ENCODE peak calls at places on chromosomes 12 and 14, in seven cellular contexts. S is transverse colon, V is K562, E is spleen, X is heart left ventricle, A is tibial nerve, H is Peyer's patch. U is an unnamed sample. For H3K9me3, the result is how much of the 10 kb centered on the place peaks cover.

GRCh38 chr14:28012629-28013415 is 753.8 kb upstream of the FOXG1 start:
- DNase-seq in S (no peak), V (no peak), E (no peak), X (no peak), A (no peak), H (no peak), U (no peak)

GRCh38 chr12:111437816-111438454 is 32.2 kb downstream of the SH2B3 start:
- DNase-seq in S (peak), V (peak), E (peak), X (no peak), A (no peak), H (no peak), U (no peak)

GRCh38 chr14:74804219-74804825 is 41.2 kb downstream of the YLPM1 start:
- DNase-seq in S (peak), V (peak), E (no peak), X (no peak), A (no peak), H (no peak), U (no peak)

GRCh38 chr14:93303659-93304058 is 29.2 kb downstream of the BTBD7 start:
- DNase-seq in S (no peak), V (peak), E (no peak), X (no peak), A (no peak), H (no peak), U (no peak)

GRCh38 chr14:100652739-100653138 is 65.5 kb upstream of the BEGAIN start:
- DNase-seq in S (no peak), V (no peak), E (no peak), X (no peak), A (no peak), H (no peak), U (no peak)

GRCh38 chr14:34179723-34180122 is 228.8 kb upstream of the EGLN3 start:
- DNase-seq in S (no peak), V (no peak), E (no peak), X (no peak), A (no peak), H (no peak), U (no peak)

GRCh38 chr12:67943295-67943892 is 45.9 kb upstream of the IFNG-AS1 start:
- DNase-seq in S (peak), V (peak), E (no peak), X (no peak), A (peak), H (no peak), U (no peak)

GRCh38 chr14:45519770-45520169 is 266.8 kb upstream of the MIS18BP1 start:
- DNase-seq in S (no peak), V (no peak), E (no peak), X (no peak), A (no peak), H (no peak), U (no peak)

GRCh38 chr12:82326905-82327503 is 31.2 kb downstream of the CCDC59 start:
- DNase-seq in S (no peak), V (peak), E (no peak), X (no peak), A (no peak), H (no peak), U (no peak)

GRCh38 chr12:113056631-113057488 is at the start of gene DTX1:
- DNase-seq in S (no peak), V (no peak), E (peak), X (no peak), A (no peak), H (no peak), U (no peak)

GRCh38 chr12:41441180-41441579 is 253.1 kb downstream of the PDZRN4 start:
- DNase-seq in S (no peak), V (no peak), E (no peak), X (no peak), A (no peak), H (no peak), U (no peak)

GRCh38 chr12:31228811-31229792 is 96.8 kb downstream of the SINHCAF start:
- DNase-seq in S (peak), V (no peak), E (no peak), X (no peak), A (no peak), H (peak), U (peak)

GRCh38 chr14:90342327-90342726 is 10.6 kb upstream of the NRDE2 start:
- DNase-seq in S (no peak), V (no peak), E (no peak), X (no peak), A (no peak), H (no peak), U (no peak)

GRCh38 chr14:37172024-37172869 is at the start of gene SLC25A21:
- DNase-seq in S (peak), V (peak), E (peak), X (peak), A (peak), H (peak), U (peak)

GRCh38 chr12:128796439-128797118 is 27.2 kb downstream of the SLC15A4 start:
- DNase-seq in S (no peak), V (no peak), E (no peak), X (no peak), A (no peak), H (no peak), U (no peak)

GRCh38 chr12:117671734-117672133 is 297.1 kb downstream of the KSR2 start:
- DNase-seq in S (no peak), V (peak), E (no peak), X (no peak), A (no peak), H (peak), U (no peak)

GRCh38 chr12:65335021-65335714 is 56.7 kb downstream of the MSRB3 start:
- DNase-seq in S (no peak), V (no peak), E (no peak), X (no peak), A (no peak), H (no peak), U (no peak)

GRCh38 chr12:50786498-50787231 is 22.8 kb downstream of the ATF1 start:
- DNase-seq in S (no peak), V (no peak), E (no peak), X (no peak), A (no peak), H (no peak), U (no peak)

GRCh38 chr12:2311001-2311778 is 258.4 kb downstream of the CACNA1C start:
- DNase-seq in S (no peak), V (no peak), E (no peak), X (no peak), A (no peak), H (no peak), U (no peak)

GRCh38 chr12:51752490-51752889 is 96.0 kb downstream of the FIGNL2 start:
- DNase-seq in S (peak), V (peak), E (no peak), X (peak), A (peak), H (no peak), U (no peak)

GRCh38 chr12:55728932-55729591 is at the start of gene CD63:
- DNase-seq in S (peak), V (peak), E (peak), X (peak), A (peak), H (peak), U (no peak)

GRCh38 chr12:26406391-26406790 is 211.0 kb downstream of the SSPN start:
- DNase-seq in S (no peak), V (no peak), E (no peak), X (no peak), A (no peak), H (no peak), U (no peak)

GRCh38 chr12:94244165-94245133 is 96.1 kb downstream of the PLXNC1 start:
- DNase-seq in S (peak), V (peak), E (peak), X (no peak), A (no peak), H (no peak), U (no peak)

GRCh38 chr12:105337391-105337790 is 6.9 kb downstream of the C12orf75 start:
- DNase-seq in S (no peak), V (no peak), E (no peak), X (no peak), A (no peak), H (no peak), U (no peak)

GRCh38 chr14:35406811-35407630 is 2.5 kb upstream of the NFKBIA start:
- DNase-seq in S (no peak), V (peak), E (no peak), X (no peak), A (no peak), H (no peak), U (no peak)

GRCh38 chr12:92543359-92543758 is 159.4 kb upstream of the PLEKHG7 start:
- DNase-seq in S (peak), V (no peak), E (no peak), X (no peak), A (no peak), H (no peak), U (no peak)

GRCh38 chr14:53218161-53218560 is 65.0 kb upstream of the DDHD1 start:
- DNase-seq in S (no peak), V (no peak), E (no peak), X (no peak), A (no peak), H (no peak), U (no peak)

GRCh38 chr14:71150737-71151136 is 243.5 kb downstream of the PCNX1 start:
- DNase-seq in S (no peak), V (no peak), E (no peak), X (no peak), A (no peak), H (no peak), U (no peak)

GRCh38 chr12:52280796-52281560 is 6.5 kb downstream of the KRT86 start:
- DNase-seq in S (peak), V (no peak), E (peak), X (no peak), A (peak), H (no peak), U (peak)

GRCh38 chr14:21070610-21071224 is 613 bp downstream of the ARHGEF40 start:
- DNase-seq in S (peak), V (peak), E (peak), X (peak), A (no peak), H (peak), U (no peak)

GRCh38 chr12:111443586-111443985 is 37.9 kb downstream of the SH2B3 start:
- DNase-seq in S (peak), V (no peak), E (no peak), X (no peak), A (no peak), H (no peak), U (no peak)

GRCh38 chr14:80946187-80946586 is 4.6 kb upstream of the CEP128 start:
- DNase-seq in S (no peak), V (no peak), E (no peak), X (no peak), A (no peak), H (no peak), U (no peak)

GRCh38 chr14:74257988-74258704 is 18.9 kb downstream of the VSX2 start:
- DNase-seq in S (no peak), V (no peak), E (no peak), X (no peak), A (no peak), H (no peak), U (no peak)

GRCh38 chr12:126648074-126648473 is 1582.8 kb downstream of the AACS start:
- DNase-seq in S (no peak), V (no peak), E (no peak), X (no peak), A (no peak), H (no peak), U (no peak)

GRCh38 chr14:71362920-71363584 is 455.8 kb downstream of the PCNX1 start:
- DNase-seq in S (no peak), V (no peak), E (no peak), X (no peak), A (no peak), H (no peak), U (no peak)

GRCh38 chr12:121520119-121520518 is 60.7 kb downstream of the KDM2B start:
- DNase-seq in S (no peak), V (no peak), E (no peak), X (no peak), A (no peak), H (no peak), U (no peak)

GRCh38 chr12:114406326-114407033 is 536 bp upstream of the TBX5 start:
- DNase-seq in S (no peak), V (no peak), E (no peak), X (no peak), A (no peak), H (no peak), U (no peak)

GRCh38 chr12:114403690-114404450 is 2.1 kb downstream of the TBX5 start:
- DNase-seq in S (no peak), V (no peak), E (no peak), X (peak), A (no peak), H (no peak), U (no peak)

GRCh38 chr12:114405449-114406271 is at the start of gene TBX5:
- DNase-seq in S (no peak), V (no peak), E (no peak), X (no peak), A (no peak), H (no peak), U (no peak)

GRCh38 chr12:114404451-114405198 is 1.3 kb downstream of the TBX5 start:
- DNase-seq in S (no peak), V (no peak), E (no peak), X (no peak), A (no peak), H (no peak), U (no peak)

DNA sequence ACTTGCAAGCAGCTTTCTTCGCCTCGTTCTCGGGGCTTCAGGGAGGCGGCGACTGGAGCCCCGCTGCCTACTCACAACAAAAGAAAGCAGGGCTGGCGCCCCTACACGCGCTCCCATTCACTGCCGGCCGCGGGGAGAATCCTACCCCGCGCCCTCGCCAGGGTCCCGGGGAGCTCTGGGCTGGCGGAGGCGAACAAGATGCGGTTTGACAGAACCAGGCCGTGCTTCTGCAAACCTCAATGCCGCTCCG is 820 bp downstream of the TBX5 start:
- DNase-seq in S (no peak), V (no peak), E (no peak), X (no peak), A (no peak), H (no peak), U (no peak)
- H3K9me3 ChIP-seq in S (under half), V (under half), E (under half), X (under half), A (under half), H (under half), U (under half)

DNA sequence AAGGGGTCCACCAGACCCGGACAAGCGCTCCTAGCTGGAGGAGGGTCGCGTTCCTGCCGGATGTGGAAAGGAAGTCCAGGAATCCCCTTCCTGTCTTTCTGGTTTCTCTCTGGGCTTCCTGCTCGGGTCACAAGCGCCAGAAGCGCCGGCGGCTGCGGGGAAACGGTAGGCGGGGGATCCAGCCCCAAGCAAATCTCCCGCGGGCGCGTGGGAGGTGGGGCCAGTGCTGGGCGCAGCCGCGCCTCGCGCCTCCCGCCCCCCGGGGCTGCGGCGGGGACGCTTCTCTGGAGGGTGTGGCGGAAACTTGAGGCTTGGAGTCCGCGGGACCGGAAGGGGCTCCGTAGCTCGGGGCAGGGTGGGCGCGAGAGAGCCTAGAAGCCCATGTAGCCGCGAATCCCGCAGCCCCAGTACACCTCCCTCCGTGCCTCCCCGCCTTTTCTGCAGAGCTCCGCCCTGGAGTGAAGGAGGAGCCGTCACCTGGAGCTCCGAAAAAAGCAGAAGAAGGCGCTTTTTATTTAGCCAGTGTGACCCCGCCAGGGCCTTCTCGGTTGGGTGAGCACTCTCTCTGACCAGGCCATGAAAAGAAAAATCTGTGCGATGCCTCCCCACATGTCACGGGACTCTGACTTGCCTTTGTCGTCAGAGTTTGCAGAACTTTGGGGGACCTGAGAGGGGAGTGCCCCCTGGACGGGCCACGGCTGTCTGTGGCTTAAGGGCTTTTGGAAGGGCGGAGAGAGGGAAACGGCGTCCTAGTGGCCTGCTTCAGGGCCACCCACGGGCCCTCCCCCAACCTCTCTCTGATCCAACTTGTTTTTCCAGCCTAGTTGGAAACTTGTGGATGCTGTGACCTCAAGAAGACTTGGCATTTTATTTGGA is 21.4 kb upstream of the CLEC2D start:
- DNase-seq in S (peak), V (peak), E (peak), X (peak), A (peak), H (peak), U (no peak)
- TF ChIP-seq POLR2A in S (peak), V (peak), E (peak), X (peak), A (peak), H (no peak), U (peak)

DNA sequence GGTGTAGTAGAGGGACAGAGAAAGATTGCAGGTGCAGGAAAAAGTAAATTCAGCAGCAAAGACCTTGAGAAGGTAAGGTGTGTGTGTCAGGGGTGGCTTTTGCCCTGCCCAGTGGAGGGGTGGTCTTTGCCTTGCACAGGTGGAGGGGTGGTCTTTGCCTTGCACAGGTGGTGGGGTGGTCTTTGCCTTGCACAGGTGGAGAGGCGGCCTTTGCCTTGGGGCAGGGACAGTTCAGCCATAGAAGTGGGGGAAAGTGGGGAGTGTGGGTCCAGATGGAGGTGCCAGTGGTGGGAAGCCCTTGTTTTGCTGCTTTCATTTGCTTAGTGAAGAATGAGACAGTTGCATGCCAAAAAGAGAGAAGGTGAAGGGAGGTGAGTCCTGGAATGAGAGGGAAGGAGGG is 65.7 kb downstream of the PRMT8 start:
- DNase-seq in S (no peak), V (no peak), E (no peak), X (no peak), A (no peak), H (no peak), U (no peak)
- H3K27ac ChIP-seq in S (no peak), V (no peak), E (no peak), X (no peak), A (no peak), H (no peak), U (no peak)

DNA sequence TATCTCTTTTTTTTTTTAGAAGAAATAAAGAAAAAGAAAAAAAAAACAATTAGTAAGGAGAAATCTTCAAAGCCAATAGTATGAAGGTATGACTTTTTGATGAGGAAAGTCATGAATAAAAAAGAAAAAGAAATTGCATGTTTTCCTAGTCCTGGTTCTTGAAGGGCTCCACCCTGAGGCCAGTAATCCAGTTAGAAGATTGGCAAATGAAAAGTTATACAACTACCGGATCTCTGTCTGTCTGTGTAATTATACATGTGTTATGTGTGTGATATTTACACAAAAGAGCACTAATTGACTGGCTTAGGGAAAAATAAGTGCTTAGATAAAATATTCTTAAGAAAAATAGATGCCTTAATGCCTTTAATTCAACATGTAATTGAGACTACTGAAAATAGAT is 28.4 kb downstream of the SDR9C7 start:
- DNase-seq in S (no peak), V (no peak), E (no peak), X (no peak), A (no peak), H (no peak), U (no peak)
- H3K9me3 ChIP-seq in S (under half), V (under half), E (half or more), X (under half), A (under half), H (under half), U (under half)

GRCh38 chr12:108635997-108636808 is 2.5 kb upstream of the SELPLG start:
- DNase-seq in S (no peak), V (no peak), E (no peak), X (no peak), A (no peak), H (no peak), U (no peak)
- TF ChIP-seq POLR2A in S (no peak), V (no peak), E (no peak), X (no peak), A (no peak), H (no peak), U (no peak)